ENCODE peak calls at places on chromosomes 6 and 20, in four cellular contexts. M is stimulated activated CD8-positive, alpha-beta memory T cell treated with anti-CD3 and anti-CD28 coated beads, Interleukin-4, amount 100 ng/mL, for 24 hours; X is cardiac fibroblast; R is fibroblast of mammary gland. T is an unnamed sample.
A peak's percentile ranks its signal among the peaks of the same experiment; 100 is the strongest.

GRCh38 chr20:41135888-41136243 is 1.5 kb upstream of the PLCG1 start:
- DNase-seq in M (no peak), X (no peak), R (no peak), T (no peak)

GRCh38 chr6:84455630-84456029 is 228.2 kb upstream of the CEP162 start:
- DNase-seq in M (no peak), X (peak; percentile 67), R (peak; percentile 22), T (no peak)

GRCh38 chr20:39538317-39538716 is 576.2 kb downstream of the DHX35 start:
- DNase-seq in M (no peak), X (no peak), R (no peak), T (no peak)

GRCh38 chr20:46051556-46052323 is 22.7 kb downstream of the SLC12A5 start:
- DNase-seq in M (no peak), X (no peak), R (no peak), T (peak; percentile 59)

GRCh38 chr6:80249897-80250296 is 143.4 kb downstream of the BCKDHB start:
- DNase-seq in M (no peak), X (peak; percentile 18), R (no peak), T (no peak)

GRCh38 chr6:46781478-46782378 is 11.5 kb upstream of the MEP1A start:
- DNase-seq in M (no peak), X (peak; percentile 78), R (peak; percentile 66), T (peak; percentile 26)

GRCh38 chr20:50270034-50270395 is 79.4 kb downstream of the CEBPB start:
- DNase-seq in M (no peak), X (no peak), R (no peak), T (no peak)

GRCh38 chr6:62479722-62480121 is 193.7 kb upstream of the KHDRBS2 start:
- DNase-seq in M (no peak), X (no peak), R (no peak), T (no peak)

GRCh38 chr6:20266851-20267608 is 54.8 kb upstream of the MBOAT1 start:
- DNase-seq in M (no peak), X (peak; percentile 18), R (no peak), T (no peak)

GRCh38 chr6:55448446-55448845 is 121.2 kb downstream of the GFRAL start:
- DNase-seq in M (no peak), X (peak; percentile 35), R (no peak), T (no peak)

GRCh38 chr6:162871966-162872365 is 144.2 kb downstream of the PACRG start:
- DNase-seq in M (no peak), X (no peak), R (no peak), T (no peak)

GRCh38 chr6:163780993-163781392 is 366.5 kb downstream of the QKI start:
- DNase-seq in M (no peak), X (no peak), R (no peak), T (no peak)

GRCh38 chr6:151301547-151301946 is 61.8 kb downstream of the AKAP12 start:
- DNase-seq in M (no peak), X (no peak), R (no peak), T (no peak)

GRCh38 chr6:161226005-161226964 is 47.6 kb downstream of the AGPAT4 start:
- DNase-seq in M (no peak), X (no peak), R (no peak), T (no peak)

GRCh38 chr6:108746411-108746810 is 101.8 kb upstream of the ARMC2 start:
- DNase-seq in M (no peak), X (no peak), R (no peak), T (no peak)

GRCh38 chr6:100633096-100633766 is 168.5 kb upstream of the SIM1 start:
- DNase-seq in M (no peak), X (peak; percentile 95), R (peak; percentile 89), T (peak; percentile 2)

GRCh38 chr6:40328376-40328987 is 258.7 kb downstream of the LRFN2 start:
- DNase-seq in M (peak; percentile 2), X (no peak), R (no peak), T (no peak)

GRCh38 chr6:150534514-150534913 is 65.2 kb upstream of the PLEKHG1 start:
- DNase-seq in M (no peak), X (no peak), R (no peak), T (no peak)

GRCh38 chr20:62405981-62406513 is 1.0 kb downstream of the CABLES2 start:
- DNase-seq in M (no peak), X (no peak), R (no peak), T (no peak)

GRCh38 chr20:4470375-4470774 is 251.3 kb upstream of the PRND start:
- DNase-seq in M (no peak), X (peak; percentile 23), R (peak; percentile 80), T (no peak)

GRCh38 chr20:49887251-49887827 is 28.0 kb downstream of the SPATA2 start:
- DNase-seq in M (no peak), X (no peak), R (peak; percentile 41), T (no peak)

GRCh38 chr6:34447915-34448314 is 18.0 kb upstream of the PACSIN1 start:
- DNase-seq in M (no peak), X (no peak), R (no peak), T (no peak)

GRCh38 chr6:101397199-101397598 is 3.7 kb downstream of the GRIK2 start:
- DNase-seq in M (no peak), X (peak; percentile 46), R (peak; percentile 50), T (no peak)

GRCh38 chr6:161003336-161003735 is 11.8 kb downstream of the MAP3K4 start:
- DNase-seq in M (no peak), X (peak; percentile 25), R (no peak), T (no peak)

GRCh38 chr6:169957351-169957963 is 206.0 kb downstream of the ERMARD start:
- DNase-seq in M (no peak), X (no peak), R (no peak), T (no peak)

GRCh38 chr6:166466178-166467122 is 83.7 kb upstream of the MPC1 start:
- DNase-seq in M (no peak), X (peak; percentile 92), R (peak; percentile 90), T (peak; percentile 77)

GRCh38 chr6:17179246-17180073 is 77.6 kb downstream of the STMND1 start:
- DNase-seq in M (no peak), X (peak; percentile 70), R (peak; percentile 82), T (peak; percentile 17)

GRCh38 chr20:20743511-20744169 is 31.2 kb upstream of the RALGAPA2 start:
- DNase-seq in M (no peak), X (no peak), R (peak; percentile 23), T (no peak)

GRCh38 chr6:170128811-170129681 is 161.8 kb downstream of the DLL1 start:
- DNase-seq in M (no peak), X (no peak), R (no peak), T (no peak)

GRCh38 chr6:26116267-26116666 is 29.0 kb downstream of the HFE start:
- DNase-seq in M (no peak), X (no peak), R (no peak), T (no peak)

GRCh38 chr6:134295953-134296553 is 21.9 kb downstream of the SGK1 start:
- DNase-seq in M (no peak), X (peak; percentile 100), R (peak; percentile 99), T (peak; percentile 51)

GRCh38 chr6:125174626-125175025 is 21.1 kb downstream of the TPD52L1 start:
- DNase-seq in M (no peak), X (no peak), R (no peak), T (no peak)

GRCh38 chr6:80457044-80457933 is 350.8 kb downstream of the BCKDHB start:
- DNase-seq in M (no peak), X (peak; percentile 97), R (peak; percentile 99), T (peak; percentile 40)

GRCh38 chr6:108872001-108872974 is 24.1 kb downstream of the ARMC2 start:
- DNase-seq in M (no peak), X (no peak), R (no peak), T (no peak)

GRCh38 chr6:132005177-132005576 is 54.0 kb upstream of the CCN2 start:
- DNase-seq in M (no peak), X (no peak), R (no peak), T (no peak)

GRCh38 chr20:32562495-32562911 is 22.6 kb downstream of the NOL4L start:
- DNase-seq in M (no peak), X (no peak), R (no peak), T (no peak)

T was measured in H54.